ENCODE peak calls at places on chromosomes 7 and 10, in seven cellular contexts. One of them, this sample, is unnamed.
A peak's percentile ranks its signal among the peaks of the same experiment; 100 is the strongest.

GRCh38 chr10:119025336-119025735 is 4.2 kb upstream of the NANOS1 start:
- DNase-seq in GM12878: no peak
- DNase-seq in SK-N-SH: peak; percentile 58
- DNase-seq in H1: no peak
- DNase-seq in K562: no peak
- DNase-seq in HepG2: peak; percentile 40
- DNase-seq in GM12891: no peak
- DNase-seq in this sample: no peak

GRCh38 chr10:73734796-73735305 is 9.3 kb upstream of the SEC24C start:
- DNase-seq in H1: no peak
- DNase-seq in GM12891: no peak
- DNase-seq in SK-N-SH: no peak
- DNase-seq in GM12878: no peak
- DNase-seq in HepG2: no peak
- DNase-seq in K562: no peak
- DNase-seq in this sample: no peak

GRCh38 chr10:130687566-130687965 is 551.4 kb downstream of the GLRX3 start:
- DNase-seq in GM12878: no peak
- DNase-seq in H1: no peak
- DNase-seq in SK-N-SH: no peak
- DNase-seq in GM12891: no peak
- DNase-seq in K562: no peak
- DNase-seq in HepG2: no peak
- DNase-seq in this sample: no peak

GRCh38 chr10:118042336-118042735 is 4.4 kb downstream of the RAB11FIP2 start:
- DNase-seq in HepG2: no peak
- DNase-seq in K562: no peak
- DNase-seq in GM12891: no peak
- DNase-seq in GM12878: no peak
- DNase-seq in H1: no peak
- DNase-seq in SK-N-SH: peak; percentile 17
- DNase-seq in this sample: no peak

GRCh38 chr10:133058267-133059092 is 29.2 kb upstream of the ADGRA1 start:
- DNase-seq in HepG2: no peak
- DNase-seq in GM12878: no peak
- DNase-seq in SK-N-SH: no peak
- DNase-seq in K562: no peak
- DNase-seq in GM12891: no peak
- DNase-seq in H1: no peak
- DNase-seq in this sample: no peak

GRCh38 chr10:12777840-12778585 is 223.5 kb downstream of the CCDC3 start:
- DNase-seq in SK-N-SH: no peak
- DNase-seq in H1: no peak
- DNase-seq in HepG2: no peak
- DNase-seq in GM12878: no peak
- DNase-seq in K562: no peak
- DNase-seq in GM12891: no peak
- DNase-seq in this sample: no peak

GRCh38 chr7:47638679-47639306 is 56.9 kb upstream of the TNS3 start:
- DNase-seq in HepG2: peak; percentile 71
- DNase-seq in GM12878: no peak
- DNase-seq in K562: no peak
- DNase-seq in H1: no peak
- DNase-seq in GM12891: no peak
- DNase-seq in SK-N-SH: no peak
- DNase-seq in this sample: no peak

GRCh38 chr7:36823353-36823752 is 99.1 kb upstream of the AOAH start:
- DNase-seq in SK-N-SH: no peak
- DNase-seq in H1: no peak
- DNase-seq in HepG2: no peak
- DNase-seq in K562: no peak
- DNase-seq in GM12878: no peak
- DNase-seq in GM12891: no peak
- DNase-seq in this sample: no peak

GRCh38 chr10:964988-965417 is 23.2 kb upstream of the GTPBP4 start:
- DNase-seq in HepG2: no peak
- DNase-seq in GM12878: no peak
- DNase-seq in K562: no peak
- DNase-seq in SK-N-SH: no peak
- DNase-seq in H1: no peak
- DNase-seq in GM12891: no peak
- DNase-seq in this sample: no peak

GRCh38 chr10:12482586-12482985 is 133.2 kb downstream of the CAMK1D start:
- DNase-seq in K562: no peak
- DNase-seq in H1: no peak
- DNase-seq in SK-N-SH: no peak
- DNase-seq in HepG2: no peak
- DNase-seq in GM12891: no peak
- DNase-seq in GM12878: no peak
- DNase-seq in this sample: no peak

GRCh38 chr10:3911713-3912442 is 126.9 kb upstream of the KLF6 start:
- DNase-seq in SK-N-SH: no peak
- DNase-seq in HepG2: no peak
- DNase-seq in K562: no peak
- DNase-seq in GM12878: no peak
- DNase-seq in GM12891: no peak
- DNase-seq in H1: no peak
- DNase-seq in this sample: no peak

GRCh38 chr7:12222889-12223579 is 11.9 kb downstream of the TMEM106B start:
- DNase-seq in SK-N-SH: no peak
- DNase-seq in H1: no peak
- DNase-seq in GM12891: no peak
- DNase-seq in GM12878: no peak
- DNase-seq in HepG2: no peak
- DNase-seq in K562: no peak
- DNase-seq in this sample: no peak

GRCh38 chr10:13808556-13809391 is 222.0 kb downstream of the PRPF18 start:
- DNase-seq in GM12891: no peak
- DNase-seq in H1: no peak
- DNase-seq in K562: no peak
- DNase-seq in SK-N-SH: no peak
- DNase-seq in GM12878: no peak
- DNase-seq in HepG2: no peak
- DNase-seq in this sample: no peak

GRCh38 chr10:72323108-72323932 is 31.4 kb downstream of the DNAJB12 start:
- DNase-seq in HepG2: no peak
- DNase-seq in K562: no peak
- DNase-seq in H1: no peak
- DNase-seq in SK-N-SH: no peak
- DNase-seq in GM12878: no peak
- DNase-seq in GM12891: no peak
- DNase-seq in this sample: no peak

GRCh38 chr7:3032256-3032655 is 11.4 kb downstream of the CARD11 start:
- DNase-seq in HepG2: no peak
- DNase-seq in SK-N-SH: no peak
- DNase-seq in K562: no peak
- DNase-seq in GM12891: no peak
- DNase-seq in H1: no peak
- DNase-seq in GM12878: no peak
- DNase-seq in this sample: no peak

GRCh38 chr7:2862831-2863361 is 18.8 kb upstream of the GNA12 start:
- DNase-seq in GM12878: no peak
- DNase-seq in SK-N-SH: no peak
- DNase-seq in K562: no peak
- DNase-seq in GM12891: no peak
- DNase-seq in HepG2: no peak
- DNase-seq in H1: no peak
- DNase-seq in this sample: peak; percentile 12

GRCh38 chr7:117323877-117324699 is 1.2 kb upstream of the WNT2 start:
- DNase-seq in H1: peak; percentile 72
- DNase-seq in HepG2: no peak
- DNase-seq in GM12878: no peak
- DNase-seq in K562: no peak
- DNase-seq in SK-N-SH: peak; percentile 59
- DNase-seq in GM12891: no peak
- DNase-seq in this sample: no peak

GRCh38 chr7:31648288-31648687 is 38.7 kb upstream of the PPP1R17 start:
- DNase-seq in GM12878: no peak
- DNase-seq in SK-N-SH: no peak
- DNase-seq in GM12891: no peak
- DNase-seq in HepG2: peak; percentile 2
- DNase-seq in K562: no peak
- DNase-seq in H1: no peak
- DNase-seq in this sample: no peak

GRCh38 chr7:35624299-35625186 is 70.4 kb downstream of the HERPUD2 start:
- DNase-seq in H1: peak; percentile 64
- DNase-seq in K562: peak; percentile 71
- DNase-seq in HepG2: peak; percentile 31
- DNase-seq in GM12878: no peak
- DNase-seq in SK-N-SH: peak; percentile 76
- DNase-seq in GM12891: peak; percentile 37
- DNase-seq in this sample: peak; percentile 20

GRCh38 chr10:86295791-86296190 is 70.8 kb downstream of the GRID1 start:
- DNase-seq in HepG2: no peak
- DNase-seq in GM12878: no peak
- DNase-seq in SK-N-SH: peak; percentile 3
- DNase-seq in K562: no peak
- DNase-seq in GM12891: no peak
- DNase-seq in H1: peak; percentile 28
- DNase-seq in this sample: no peak

GRCh38 chr7:158252081-158252836 is 335.4 kb downstream of the PTPRN2 start:
- DNase-seq in H1: peak; percentile 38
- DNase-seq in GM12891: no peak
- DNase-seq in GM12878: no peak
- DNase-seq in K562: no peak
- DNase-seq in HepG2: no peak
- DNase-seq in SK-N-SH: peak; percentile 54
- DNase-seq in this sample: no peak

GRCh38 chr7:150368884-150369739 is 490 bp downstream of the REPIN1 start:
- DNase-seq in SK-N-SH: peak; percentile 93
- DNase-seq in K562: peak; percentile 69
- DNase-seq in GM12891: peak; percentile 62
- DNase-seq in HepG2: peak; percentile 77
- DNase-seq in H1: peak; percentile 86
- DNase-seq in GM12878: no peak
- DNase-seq in this sample: no peak
- TF ChIP-seq TAF1 in SK-N-SH: peak; percentile 59
- TF ChIP-seq TAF1 in K562: peak; percentile 12
- TF ChIP-seq TAF1 in GM12891: peak; percentile 29
- TF ChIP-seq TAF1 in HepG2: peak; percentile 58
- TF ChIP-seq TAF1 in H1: peak; percentile 49
- TF ChIP-seq TAF1 in GM12878: no peak
- TF ChIP-seq TAF1 in this sample: peak; percentile 20

GRCh38 chr10:5720182-5720581 is 35.5 kb downstream of the TASOR2 start:
- DNase-seq in SK-N-SH: no peak
- DNase-seq in K562: no peak
- DNase-seq in GM12878: no peak
- DNase-seq in GM12891: no peak
- DNase-seq in HepG2: no peak
- DNase-seq in H1: no peak
- DNase-seq in this sample: no peak
- TF ChIP-seq TAF1 in SK-N-SH: no peak
- TF ChIP-seq TAF1 in K562: no peak
- TF ChIP-seq TAF1 in GM12878: no peak
- TF ChIP-seq TAF1 in GM12891: no peak
- TF ChIP-seq TAF1 in HepG2: no peak
- TF ChIP-seq TAF1 in H1: no peak
- TF ChIP-seq TAF1 in this sample: no peak

DNA sequence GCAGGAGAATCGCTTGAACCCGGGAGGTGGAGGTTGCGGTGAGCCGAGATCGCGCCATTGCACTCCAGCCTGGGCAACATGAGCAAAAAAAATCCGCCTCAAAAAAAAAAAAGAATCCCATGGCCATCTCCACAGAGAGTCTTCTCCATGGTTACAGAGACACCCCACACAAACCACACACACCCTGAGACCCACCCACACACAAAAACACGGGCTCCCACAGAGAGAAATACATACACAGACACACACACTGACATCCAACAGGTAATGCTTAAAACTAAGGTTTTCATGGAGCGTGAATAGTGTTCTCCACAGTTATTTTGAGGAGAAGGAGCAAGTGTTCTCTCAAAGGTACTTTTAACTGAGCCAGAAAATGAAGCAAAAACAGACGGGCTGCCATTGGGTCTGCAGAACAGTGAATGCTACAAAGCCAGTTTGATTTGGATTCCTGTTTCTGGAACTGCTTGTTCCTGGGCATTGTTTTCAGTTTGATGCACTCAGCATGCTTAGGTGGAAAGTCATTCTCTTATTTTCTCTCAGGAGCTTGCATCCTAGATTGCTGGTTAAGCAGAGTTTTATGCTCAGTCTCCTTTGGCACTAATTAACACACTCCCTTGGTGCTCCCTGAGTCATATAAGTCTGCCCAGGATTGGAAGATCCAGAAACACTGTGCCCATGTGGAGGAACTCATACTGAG is 15.4 kb downstream of the AHCYL2 start:
- DNase-seq in GM12891: no peak
- DNase-seq in SK-N-SH: no peak
- DNase-seq in HepG2: no peak
- DNase-seq in K562: no peak
- DNase-seq in GM12878: no peak
- DNase-seq in H1: no peak
- DNase-seq in this sample: no peak
- TF ChIP-seq TAF1 in GM12891: no peak
- TF ChIP-seq TAF1 in SK-N-SH: no peak
- TF ChIP-seq TAF1 in HepG2: no peak
- TF ChIP-seq TAF1 in K562: no peak
- TF ChIP-seq TAF1 in GM12878: no peak
- TF ChIP-seq TAF1 in H1: no peak
- TF ChIP-seq TAF1 in this sample: no peak

GRCh38 chr7:106283831-106284515 is 810 bp downstream of the NAMPT start:
- DNase-seq in HepG2: peak; percentile 8
- DNase-seq in H1: no peak
- DNase-seq in K562: peak; percentile 59
- DNase-seq in GM12891: no peak
- DNase-seq in GM12878: no peak
- DNase-seq in SK-N-SH: no peak
- DNase-seq in this sample: no peak

GRCh38 chr7:106285051-106285800 is 443 bp upstream of the NAMPT start:
- DNase-seq in HepG2: peak; percentile 95
- DNase-seq in GM12891: peak; percentile 78
- DNase-seq in SK-N-SH: peak; percentile 99
- DNase-seq in K562: peak; percentile 99
- DNase-seq in GM12878: peak; percentile 97
- DNase-seq in H1: peak; percentile 98
- DNase-seq in this sample: peak; percentile 64

GRCh38 chr7:106283501-106283830 is 1.3 kb downstream of the NAMPT start:
- DNase-seq in K562: no peak
- DNase-seq in HepG2: no peak
- DNase-seq in GM12891: no peak
- DNase-seq in GM12878: no peak
- DNase-seq in H1: no peak
- DNase-seq in SK-N-SH: no peak
- DNase-seq in this sample: no peak

GRCh38 chr7:106285801-106286492 is 1.2 kb upstream of the NAMPT start:
- DNase-seq in H1: no peak
- DNase-seq in K562: no peak
- DNase-seq in HepG2: no peak
- DNase-seq in GM12878: peak; percentile 87
- DNase-seq in GM12891: peak; percentile 25
- DNase-seq in SK-N-SH: no peak
- DNase-seq in this sample: no peak

DNA sequence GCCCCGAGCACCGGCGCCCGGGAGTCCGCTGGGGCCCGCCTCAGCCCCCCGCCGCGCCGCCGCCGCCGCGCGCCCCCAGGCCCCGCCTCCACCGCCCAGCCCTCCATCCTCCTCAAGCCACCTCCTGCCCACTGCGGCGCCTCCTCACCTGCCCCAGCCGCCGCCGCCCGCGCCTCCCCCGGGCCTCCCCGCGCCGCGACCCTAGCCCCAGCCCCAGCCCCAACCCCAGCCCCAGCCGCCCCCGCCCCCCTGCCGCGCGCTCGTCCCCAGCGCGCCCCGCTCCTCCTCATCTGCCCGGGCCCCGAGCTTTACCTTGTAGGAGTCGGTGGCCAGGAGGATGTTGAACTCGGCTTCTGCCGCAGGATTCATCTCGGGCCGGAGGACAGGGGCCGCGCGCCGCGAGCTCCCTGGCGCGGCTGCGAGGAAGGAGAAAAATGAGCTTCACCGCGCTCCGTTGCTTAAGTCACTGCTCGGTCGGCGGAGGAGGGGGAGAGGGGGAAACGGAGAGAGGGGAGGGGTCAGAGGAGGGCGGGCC is at the start of gene NAMPT:
- DNase-seq in K562: peak; percentile 70
- DNase-seq in GM12891: no peak
- DNase-seq in SK-N-SH: peak; percentile 81
- DNase-seq in GM12878: no peak
- DNase-seq in HepG2: no peak
- DNase-seq in H1: peak; percentile 86
- DNase-seq in this sample: no peak
- TF ChIP-seq TAF1 in K562: peak; percentile 92
- TF ChIP-seq TAF1 in GM12891: peak; percentile 80
- TF ChIP-seq TAF1 in SK-N-SH: peak; percentile 71
- TF ChIP-seq TAF1 in GM12878: peak; percentile 84
- TF ChIP-seq TAF1 in HepG2: no peak
- TF ChIP-seq TAF1 in H1: peak; percentile 82
- TF ChIP-seq TAF1 in this sample: peak; percentile 88